ENCODE peak calls at places on chromosomes 11 and 22, in six cellular contexts. M is IMR-90, H is upper lobe of right lung, X is tibial artery, I is spleen, A is trophoblast cell. S is an unnamed sample.

GRCh38 chr22:21698430-21699329 is 32.9 kb downstream of the PPIL2 start:
- DNase-seq in M (no peak), I (no peak), A (no peak), H (no peak), X (peak; percentile 45), S (no peak)

GRCh38 chr11:131875611-131876010 is 505.2 kb downstream of the NTM start:
- DNase-seq in I (no peak), H (no peak), M (peak; percentile 57), X (no peak), A (no peak), S (no peak)

GRCh38 chr22:29987143-29987542 is 93.1 kb upstream of the HORMAD2 start:
- DNase-seq in A (no peak), M (no peak), I (no peak), H (no peak), X (no peak), S (no peak)

GRCh38 chr11:128766687-128767086 is 72.8 kb downstream of the FLI1 start:
- DNase-seq in H (no peak), I (no peak), A (no peak), X (no peak), M (no peak), S (no peak)

GRCh38 chr11:113839842-113840241 is 35.5 kb downstream of the USP28 start:
- DNase-seq in M (no peak), A (no peak), X (no peak), H (no peak), I (peak; percentile 78), S (no peak)

GRCh38 chr11:131025020-131025419 is 108.7 kb upstream of the SNX19 start:
- DNase-seq in X (no peak), I (no peak), M (peak; percentile 72), A (peak; percentile 13), H (no peak), S (no peak)

GRCh38 chr11:59426361-59427067 is at the start of gene OR5A2:
- DNase-seq in X (no peak), M (no peak), A (no peak), H (no peak), I (no peak), S (no peak)

GRCh38 chr11:131850507-131850906 is 480.1 kb downstream of the NTM start:
- DNase-seq in X (no peak), I (no peak), A (no peak), M (no peak), H (no peak), S (no peak)

GRCh38 chr11:132715041-132715440 is 817.3 kb downstream of the OPCML start:
- DNase-seq in X (no peak), A (no peak), M (peak; percentile 42), H (no peak), I (no peak), S (no peak)

GRCh38 chr11:87753143-87753542 is 422.1 kb downstream of the RAB38 start:
- DNase-seq in H (no peak), M (no peak), X (no peak), A (no peak), I (no peak), S (no peak)

GRCh38 chr22:30252411-30253204 is 6.0 kb upstream of the LIF start:
- DNase-seq in I (peak; percentile 84), M (no peak), X (no peak), H (no peak), A (peak; percentile 28), S (no peak)

GRCh38 chr11:64340671-64341335 is 799 bp downstream of the CCDC88B start:
- DNase-seq in X (no peak), H (peak; percentile 86), I (peak; percentile 96), A (no peak), M (no peak), S (peak; percentile 69)

GRCh38 chr22:36352775-36353507 is 34.8 kb downstream of the MYH9 start:
- DNase-seq in H (no peak), A (no peak), I (no peak), M (peak; percentile 95), X (peak; percentile 86), S (no peak)

GRCh38 chr11:35588627-35589026 is 29.6 kb upstream of the FJX1 start:
- DNase-seq in I (no peak), M (peak; percentile 84), H (no peak), A (peak; percentile 8), X (no peak), S (no peak)

GRCh38 chr11:97703815-97704214 is 1314.0 kb downstream of the JRKL start:
- DNase-seq in M (no peak), A (no peak), X (no peak), H (no peak), I (no peak), S (no peak)

GRCh38 chr22:40491990-40492631 is 121.7 kb downstream of the SGSM3 start:
- DNase-seq in X (no peak), I (no peak), H (no peak), M (peak; percentile 40), A (peak; percentile 27), S (no peak)

GRCh38 chr11:133172349-133172748 is 360.0 kb downstream of the OPCML start:
- DNase-seq in I (no peak), M (no peak), H (no peak), X (no peak), A (no peak), S (no peak)

GRCh38 chr11:93476796-93477195 is 66.4 kb downstream of the SMCO4 start:
- DNase-seq in M (peak; percentile 91), I (no peak), X (no peak), H (no peak), A (peak; percentile 50), S (no peak)

GRCh38 chr11:67285541-67286498 is 3.3 kb upstream of the ANKRD13D start:
- DNase-seq in I (peak; percentile 89), A (no peak), H (no peak), X (no peak), M (no peak), S (no peak)

GRCh38 chr11:126839496-126839895 is 161.1 kb downstream of the KIRREL3 start:
- DNase-seq in H (no peak), A (no peak), I (no peak), X (no peak), M (no peak), S (no peak)

GRCh38 chr22:32765117-32765618 is 36.3 kb upstream of the TIMP3 start:
- DNase-seq in X (no peak), M (no peak), A (no peak), I (no peak), H (no peak), S (no peak)

GRCh38 chr11:119192111-119192510 is 6.8 kb downstream of the NHERF4 start:
- DNase-seq in A (peak; percentile 93), H (no peak), I (peak; percentile 43), X (no peak), M (no peak), S (no peak)

GRCh38 chr11:101566626-101567025 is 17.2 kb downstream of the TRPC6 start:
- DNase-seq in I (no peak), A (no peak), H (no peak), M (no peak), X (no peak), S (no peak)

GRCh38 chr22:37049224-37049623 is 2.3 kb upstream of the KCTD17 start:
- DNase-seq in H (no peak), I (no peak), M (no peak), X (no peak), A (no peak), S (no peak)

GRCh38 chr11:119643878-119644225 is 85.1 kb downstream of the NECTIN1 start:
- DNase-seq in H (no peak), X (no peak), A (no peak), M (no peak), I (no peak), S (no peak)

GRCh38 chr11:65663634-65664200 is 1.0 kb upstream of the RELA start:
- DNase-seq in M (peak; percentile 52), X (peak; percentile 77), H (peak; percentile 80), A (peak; percentile 50), I (peak; percentile 89), S (peak; percentile 26)

GRCh38 chr11:9651481-9651880 is 12.4 kb upstream of the SWAP70 start:
- DNase-seq in X (no peak), I (no peak), A (peak; percentile 57), H (no peak), M (no peak), S (no peak)

DNA sequence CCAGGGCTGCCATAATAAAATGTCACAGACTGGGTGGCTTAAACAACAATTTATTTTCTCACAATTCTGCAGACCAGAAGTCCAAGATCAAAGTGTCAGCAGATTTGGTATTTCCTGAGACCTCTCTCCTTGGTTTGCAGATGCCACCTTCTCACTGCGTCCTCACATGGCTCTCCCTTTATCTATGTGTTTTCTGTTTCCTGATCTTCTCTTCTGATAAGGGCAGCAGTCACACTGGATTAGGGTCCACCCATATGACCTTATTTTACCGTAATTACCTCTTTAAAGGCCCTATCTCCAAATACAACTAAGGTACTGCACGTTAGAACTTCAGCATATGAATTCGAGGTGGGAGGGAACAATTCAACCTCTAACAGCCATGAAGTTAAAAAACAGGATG is 238.9 kb upstream of the API5 start:
- DNase-seq in X (no peak), A (no peak), I (no peak), M (no peak), H (no peak), S (no peak)
- H3K9me3 ChIP-seq in X (no peaks in the 10 kb centered on the region), A (no peaks in the 10 kb centered on the region), I (no peaks in the 10 kb centered on the region), M (peaks cover 3% of the 10 kb centered on the region), H (no peaks in the 10 kb centered on the region), S (no peaks in the 10 kb centered on the region)

DNA sequence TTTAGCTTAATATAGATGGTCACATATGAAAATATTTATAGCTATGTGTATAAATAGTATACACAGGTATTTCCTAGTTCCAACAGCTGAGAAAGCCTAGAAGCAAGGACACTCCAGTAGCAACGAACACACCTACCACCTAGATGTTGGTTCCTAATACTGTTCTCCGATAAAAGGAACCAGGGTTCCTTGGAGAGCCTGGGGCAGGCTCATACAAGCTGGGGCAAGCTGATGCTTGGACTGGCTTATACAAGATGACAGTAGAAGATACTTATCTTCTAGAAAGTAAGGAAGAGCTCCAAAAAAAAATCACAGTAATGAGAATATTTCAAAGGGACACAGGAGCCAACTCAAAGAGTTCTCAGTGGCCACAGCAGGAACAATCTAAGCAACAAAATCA is 13.4 kb downstream of the SMC1B start:
- DNase-seq in A (no peak), H (no peak), I (no peak), M (no peak), X (no peak), S (no peak)
- H3K9me3 ChIP-seq in A (peaks cover 2% of the 10 kb centered on the region), H (no peaks in the 10 kb centered on the region), I (no peaks in the 10 kb centered on the region), M (no peaks in the 10 kb centered on the region), X (no peaks in the 10 kb centered on the region), S (no peaks in the 10 kb centered on the region)

GRCh38 chr11:116719102-116719501 is 53.7 kb downstream of the BUD13 start:
- DNase-seq in I (no peak), H (no peak), A (no peak), X (no peak), M (no peak), S (no peak)
- H3K9me3 ChIP-seq in I (no peaks in the 10 kb centered on the region), H (no peaks in the 10 kb centered on the region), A (peaks cover 2% of the 10 kb centered on the region), X (no peaks in the 10 kb centered on the region), M (no peaks in the 10 kb centered on the region), S (no peaks in the 10 kb centered on the region)

GRCh38 chr11:70881948-70882715 is 370.2 kb downstream of the SHANK2 start:
- DNase-seq in I (no peak), A (peak; percentile 8), H (no peak), M (no peak), X (no peak), S (no peak)

GRCh38 chr11:70880416-70880815 is 372.0 kb downstream of the SHANK2 start:
- DNase-seq in H (no peak), A (no peak), M (no peak), I (no peak), X (no peak), S (no peak)

GRCh38 chr11:70883323-70883940 is 368.9 kb downstream of the SHANK2 start:
- DNase-seq in A (no peak), X (no peak), I (no peak), M (no peak), H (no peak), S (no peak)

GRCh38 chr11:70883973-70884688 is 368.2 kb downstream of the SHANK2 start:
- DNase-seq in A (no peak), M (no peak), X (no peak), I (no peak), H (no peak), S (no peak)

GRCh38 chr11:70882716-70883085 is 369.7 kb downstream of the SHANK2 start:
- DNase-seq in H (no peak), I (no peak), M (no peak), A (no peak), X (no peak), S (no peak)
- H3K9me3 ChIP-seq in H (no peaks in the 10 kb centered on the region), I (no peaks in the 10 kb centered on the region), M (no peaks in the 10 kb centered on the region), A (peaks cover 2% of the 10 kb centered on the region), X (no peaks in the 10 kb centered on the region), S (no peaks in the 10 kb centered on the region)